ENCODE peak calls at places on chromosomes 13 and 19, in five cellular contexts. L is tibial artery, U is AG04450, B is psoas muscle, Z is WERI-Rb-1. V is an unnamed sample.

GRCh38 chr13:112777637-112778406 is 88.0 kb downstream of the ATP11A start:
- DNase-seq in L (no peak), U (no peak), B (no peak), Z (peak), V (no peak)

GRCh38 chr19:29154163-29154562 is 58.8 kb downstream of the UQCRFS1 start:
- DNase-seq in L (no peak), U (no peak), B (no peak), Z (no peak), V (no peak)

GRCh38 chr13:32298695-32299094 is 16.5 kb downstream of the ZAR1L start:
- DNase-seq in L (no peak), U (no peak), B (no peak), Z (no peak), V (no peak)

GRCh38 chr19:46786236-46787039 is 2.0 kb downstream of the SLC1A5 start:
- DNase-seq in L (peak), U (peak), B (peak), Z (peak), V (no peak)

GRCh38 chr13:50678464-50679162 is 164.9 kb downstream of the DLEU7 start:
- DNase-seq in L (no peak), U (no peak), B (no peak), Z (no peak), V (no peak)

GRCh38 chr19:29841559-29842367 is 30.0 kb downstream of the CCNE1 start:
- DNase-seq in L (no peak), U (no peak), B (peak), Z (peak), V (no peak)

GRCh38 chr13:109370486-109370885 is 415.9 kb downstream of the IRS2 start:
- DNase-seq in L (no peak), U (no peak), B (no peak), Z (no peak), V (no peak)

GRCh38 chr19:511101-511841 is 4.0 kb downstream of the TPGS1 start:
- DNase-seq in L (no peak), U (no peak), B (peak), Z (no peak), V (no peak)

GRCh38 chr13:90867336-90867683 is 480.2 kb upstream of the MIR17HG start:
- DNase-seq in L (peak), U (peak), B (peak), Z (peak), V (peak)

GRCh38 chr13:80348308-80348707 is 7.4 kb upstream of the SPRY2 start:
- DNase-seq in L (no peak), U (no peak), B (no peak), Z (no peak), V (no peak)

GRCh38 chr19:46984077-46985010 is 35.3 kb upstream of the NPAS1 start:
- DNase-seq in L (no peak), U (no peak), B (peak), Z (no peak), V (no peak)

GRCh38 chr13:26619321-26619720 is 61.8 kb downstream of the WASF3 start:
- DNase-seq in L (no peak), U (peak), B (no peak), Z (no peak), V (no peak)

GRCh38 chr13:113646921-113647340 is 11.1 kb downstream of the ATP4B start:
- DNase-seq in L (no peak), U (no peak), B (peak), Z (peak), V (no peak)

GRCh38 chr19:391726-392374 is 17.1 kb downstream of the C2CD4C start:
- DNase-seq in L (no peak), U (no peak), B (no peak), Z (no peak), V (no peak)

GRCh38 chr13:112150352-112150751 is 83.4 kb downstream of the SOX1 start:
- DNase-seq in L (no peak), U (no peak), B (no peak), Z (no peak), V (no peak)

GRCh38 chr13:21996049-21996448 is 325.2 kb downstream of the FGF9 start:
- DNase-seq in L (no peak), U (no peak), B (no peak), Z (no peak), V (no peak)

GRCh38 chr13:112014857-112015256 is 52.1 kb upstream of the SOX1 start:
- DNase-seq in L (no peak), U (no peak), B (no peak), Z (no peak), V (no peak)

GRCh38 chr19:48683349-48683748 is 10.5 kb upstream of the NTN5 start:
- DNase-seq in L (no peak), U (no peak), B (peak), Z (no peak), V (no peak)

GRCh38 chr19:7371001-7371400 is 22.3 kb downstream of the ARHGEF18 start:
- DNase-seq in L (no peak), U (no peak), B (peak), Z (no peak), V (no peak)

GRCh38 chr19:2602391-2603181 is 99.9 kb downstream of the GNG7 start:
- DNase-seq in L (peak), U (peak), B (peak), Z (no peak), V (peak)

GRCh38 chr13:73190477-73190876 is 131.7 kb downstream of the KLF5 start:
- DNase-seq in L (no peak), U (no peak), B (no peak), Z (no peak), V (no peak)

GRCh38 chr19:56141416-56141992 is 417 bp downstream of the ZNF444 start:
- DNase-seq in L (no peak), U (no peak), B (no peak), Z (no peak), V (no peak)

GRCh38 chr13:31131470-31131961 is 30.2 kb downstream of the HSPH1 start:
- DNase-seq in L (no peak), U (no peak), B (no peak), Z (no peak), V (no peak)

GRCh38 chr13:46982856-46983582 is 86.2 kb upstream of the HTR2A start:
- DNase-seq in L (no peak), U (no peak), B (no peak), Z (no peak), V (no peak)

GRCh38 chr13:98099627-98100026 is 43.3 kb upstream of the FARP1 start:
- DNase-seq in L (no peak), U (no peak), B (no peak), Z (no peak), V (no peak)

GRCh38 chr13:98108330-98108729 is 34.6 kb upstream of the FARP1 start:
- DNase-seq in L (no peak), U (no peak), B (no peak), Z (no peak), V (no peak)

GRCh38 chr13:98105929-98106336 is 37.0 kb upstream of the FARP1 start:
- DNase-seq in L (no peak), U (no peak), B (no peak), Z (no peak), V (no peak)

GRCh38 chr13:98103531-98103930 is 39.4 kb upstream of the FARP1 start:
- DNase-seq in L (no peak), U (no peak), B (no peak), Z (no peak), V (no peak)

DNA sequence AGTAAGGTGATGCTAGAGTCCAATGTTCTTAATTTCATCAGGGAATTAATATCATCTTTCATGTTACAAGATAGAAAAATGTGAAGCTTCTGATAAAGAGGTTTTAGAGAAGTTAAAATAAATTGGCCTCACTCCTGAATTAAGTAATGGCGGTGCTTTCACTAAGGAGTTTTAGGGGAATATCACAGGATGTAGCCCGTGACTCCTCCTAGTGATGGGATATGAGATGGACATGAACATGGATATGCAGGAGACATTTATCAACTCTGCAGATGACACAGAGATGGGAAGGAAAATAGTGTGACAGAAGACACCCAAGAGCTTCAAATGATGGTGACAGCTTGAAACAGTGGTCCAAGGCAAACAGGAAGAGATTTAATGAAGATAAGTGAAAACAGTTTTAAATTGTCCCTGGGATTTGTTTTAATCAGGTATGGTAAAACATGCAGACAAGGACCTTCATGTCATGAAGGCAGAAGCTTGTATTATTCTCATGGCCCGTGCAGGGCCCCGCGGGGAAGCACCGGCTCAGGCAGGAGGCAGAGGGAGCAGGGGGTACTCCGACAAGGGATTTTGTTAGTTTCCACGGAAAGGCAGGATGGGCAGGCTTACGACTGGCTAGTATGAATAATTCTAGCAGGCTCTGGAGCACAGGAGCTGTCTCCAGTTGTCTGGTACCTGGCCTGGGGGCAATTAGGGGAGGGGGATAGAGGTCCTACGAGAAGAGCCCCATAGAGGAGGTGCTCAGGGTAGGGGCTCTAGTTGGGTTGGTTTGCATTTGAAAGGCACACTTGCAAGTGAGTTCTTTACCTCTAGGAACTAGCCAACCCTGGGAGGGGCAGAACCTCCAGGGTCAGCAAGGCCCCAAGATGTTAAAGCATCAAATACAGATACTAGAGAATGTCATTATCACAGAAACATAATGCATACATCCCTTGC is 38.7 kb upstream of the FARP1 start:
- DNase-seq in L (no peak), U (no peak), B (no peak), Z (no peak), V (no peak)
- TF ChIP-seq CTCF in L (no peak), U (peak), B (no peak), Z (peak), V (no peak)

DNA sequence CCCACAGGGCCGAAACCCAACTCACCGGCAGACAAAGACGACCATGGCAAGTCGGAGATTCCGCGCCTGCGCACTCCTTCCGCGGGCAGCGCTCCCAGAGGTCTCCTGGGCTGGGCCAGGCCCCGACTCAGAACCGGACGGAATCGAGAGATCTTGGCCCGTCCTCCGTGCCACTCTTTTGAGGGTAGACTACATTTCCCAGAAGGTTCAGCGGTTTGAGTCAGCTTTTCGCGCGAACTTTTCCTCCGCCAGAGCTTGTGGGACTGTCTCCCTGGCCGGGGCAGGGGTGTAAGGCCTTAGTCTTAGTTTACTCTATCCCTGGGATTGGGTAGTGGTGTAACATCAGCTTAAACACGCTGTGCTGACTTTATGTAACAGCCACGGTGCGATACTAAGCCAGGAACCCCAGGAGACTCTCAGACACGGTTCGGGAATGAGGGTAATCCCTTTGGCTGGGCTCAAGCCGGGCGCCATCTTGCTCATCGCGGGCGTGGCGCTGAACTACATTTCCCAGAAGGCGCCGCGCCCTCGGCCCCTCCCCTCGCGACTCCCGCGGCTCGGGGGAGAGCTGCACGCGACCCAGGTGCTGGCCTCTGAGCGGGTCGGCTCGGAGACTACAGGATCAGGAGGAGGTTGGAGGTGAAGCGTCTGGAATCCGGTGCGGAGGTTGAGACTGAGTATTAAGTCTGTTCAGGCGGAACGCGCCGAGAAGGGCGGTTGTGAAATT is at the start of gene ZNF260:
- DNase-seq in L (peak), U (peak), B (peak), Z (peak), V (peak)
- TF ChIP-seq CTCF in L (no peak), U (no peak), B (no peak), Z (no peak), V (no peak)

GRCh38 chr19:3873151-3873550 is 4.3 kb upstream of the ZFR2 start:
- DNase-seq in L (no peak), U (no peak), B (no peak), Z (no peak), V (no peak)

GRCh38 chr19:3863648-3864047 is 5.2 kb downstream of the ZFR2 start:
- DNase-seq in L (no peak), U (no peak), B (no peak), Z (no peak), V (no peak)

GRCh38 chr19:3866798-3867638 is 1.8 kb downstream of the ZFR2 start:
- DNase-seq in L (no peak), U (no peak), B (no peak), Z (no peak), V (no peak)

GRCh38 chr19:3867971-3868769 is 668 bp downstream of the ZFR2 start:
- DNase-seq in L (no peak), U (no peak), B (no peak), Z (no peak), V (no peak)

GRCh38 chr19:3868770-3869456 is at the start of gene ZFR2:
- DNase-seq in L (no peak), U (no peak), B (no peak), Z (peak), V (no peak)
- TF ChIP-seq CTCF in L (no peak), U (no peak), B (no peak), Z (no peak), V (no peak)

DNA sequence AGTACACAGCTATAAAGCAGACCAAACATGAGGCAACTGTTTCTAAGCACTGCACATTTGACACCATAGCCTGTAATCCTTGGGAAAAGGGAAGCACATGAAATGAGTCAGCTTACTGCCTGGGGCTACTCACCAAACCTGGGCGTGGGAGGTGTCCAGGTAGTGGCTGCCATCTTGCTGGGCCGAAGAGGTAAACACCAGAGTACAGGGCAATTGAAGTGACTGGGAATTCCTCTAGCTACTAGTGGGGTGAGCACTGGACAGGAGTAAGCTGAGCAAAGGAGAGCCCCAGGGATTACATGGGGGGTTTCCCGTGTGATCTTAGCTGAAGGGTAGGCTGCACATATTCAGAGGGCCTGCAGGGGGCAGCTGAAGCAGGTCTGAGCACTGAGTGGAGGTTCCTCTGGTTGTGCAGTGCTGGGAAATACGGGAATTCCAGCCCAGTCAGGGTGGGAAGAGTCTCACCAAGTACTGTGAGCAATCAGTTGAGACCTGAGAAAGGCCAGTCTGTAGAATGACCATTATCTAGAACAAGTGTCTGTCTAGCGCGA is 140.5 kb downstream of the SLC7A1 start:
- DNase-seq in L (no peak), U (no peak), B (no peak), Z (peak), V (no peak)
- TF ChIP-seq CTCF in L (no peak), U (peak), B (no peak), Z (peak), V (peak)

DNA sequence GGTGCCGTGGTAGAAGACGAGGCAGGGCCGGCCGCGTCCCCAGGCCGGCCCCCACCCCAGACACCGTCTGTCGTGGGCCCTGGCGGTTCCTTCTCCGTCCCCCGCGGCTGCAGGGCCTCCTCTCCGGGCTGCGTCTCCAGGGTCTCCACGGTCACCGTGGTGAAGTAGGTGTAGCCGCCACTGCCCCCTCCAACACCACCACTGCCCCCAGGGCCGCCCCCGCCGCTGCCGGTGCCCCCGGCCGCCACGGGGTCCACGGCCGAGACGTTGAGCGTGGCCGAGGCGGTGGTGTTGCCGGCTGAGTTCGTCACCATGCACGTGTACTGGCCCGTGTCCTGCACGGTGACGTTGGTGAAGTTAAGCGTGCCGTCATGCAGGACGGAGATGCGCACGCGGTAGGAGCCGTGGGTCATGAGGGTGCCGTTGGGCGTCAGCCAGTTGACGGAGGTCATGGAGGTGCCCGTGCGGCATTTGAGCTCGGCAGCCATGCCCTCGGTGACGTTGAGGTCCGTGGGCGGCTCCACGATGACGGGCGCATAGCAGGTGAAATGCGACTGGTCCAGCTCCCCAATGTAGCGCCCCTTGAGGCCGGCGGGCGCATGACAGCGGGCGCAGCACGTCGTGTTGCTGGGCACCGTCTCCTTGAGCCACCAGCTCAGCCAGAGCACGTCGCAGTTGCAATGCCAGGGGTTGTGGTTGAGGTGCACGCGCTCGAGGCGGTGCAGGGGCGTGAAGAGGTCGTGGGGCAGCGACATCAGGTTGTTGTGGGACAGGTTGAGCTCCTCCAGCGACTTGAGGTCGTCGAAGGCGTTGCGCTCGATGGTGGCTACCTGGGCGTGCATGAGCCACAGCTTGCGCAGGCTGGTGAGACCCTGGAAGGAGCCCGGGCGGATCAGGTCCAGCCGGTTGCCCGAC is 4.6 kb upstream of the ASPDH start:
- DNase-seq in L (no peak), U (no peak), B (no peak), Z (no peak), V (no peak)
- TF ChIP-seq CTCF in L (no peak), U (no peak), B (no peak), Z (peak), V (no peak)

GRCh38 chr19:43504426-43505185 is at the start of gene PHLDB3:
- DNase-seq in L (no peak), U (no peak), B (peak), Z (peak), V (no peak)
- TF ChIP-seq CTCF in L (no peak), U (no peak), B (no peak), Z (no peak), V (no peak)

GRCh38 chr19:51664997-51665396 is 18.4 kb upstream of the SIGLEC14 start:
- DNase-seq in L (no peak), U (no peak), B (no peak), Z (no peak), V (no peak)
- TF ChIP-seq CTCF in L (no peak), U (peak), B (no peak), Z (peak), V (no peak)

GRCh38 chr13:25249001-25249543 is 38.2 kb downstream of the MTMR6 start:
- DNase-seq in L (no peak), U (no peak), B (no peak), Z (peak), V (no peak)
- TF ChIP-seq CTCF in L (no peak), U (peak), B (no peak), Z (peak), V (no peak)

GRCh38 chr19:45428385-45429231 is 4.9 kb upstream of the ERCC1 start:
- DNase-seq in L (peak), U (no peak), B (peak), Z (peak), V (no peak)
- TF ChIP-seq CTCF in L (peak), U (peak), B (peak), Z (peak), V (peak)